ENCODE peak calls at places on chromosomes 6 and 20, in six cellular contexts. One of them, this sample, is unnamed.

GRCh38 chr6:157984686-157985225 is 3.1 kb downstream of the SYNJ2 start:
- DNase-seq in astrocyte: peak; percentile 54
- DNase-seq in fibroblast of the aortic adventitia: no peak
- DNase-seq in AG04449: no peak
- DNase-seq in AG04450: no peak
- DNase-seq in uterus: no peak
- DNase-seq in this sample: no peak

GRCh38 chr6:75374913-75375530 is 90.4 kb upstream of the TMEM30A start:
- DNase-seq in astrocyte: no peak
- DNase-seq in fibroblast of the aortic adventitia: no peak
- DNase-seq in AG04449: no peak
- DNase-seq in AG04450: no peak
- DNase-seq in uterus: no peak
- DNase-seq in this sample: no peak

GRCh38 chr6:166853371-166854325 is 102.7 kb downstream of the RNASET2 start:
- DNase-seq in astrocyte: no peak
- DNase-seq in fibroblast of the aortic adventitia: no peak
- DNase-seq in AG04449: no peak
- DNase-seq in AG04450: no peak
- DNase-seq in uterus: no peak
- DNase-seq in this sample: no peak

GRCh38 chr6:133542056-133542821 is 301.1 kb downstream of the EYA4 start:
- DNase-seq in astrocyte: no peak
- DNase-seq in fibroblast of the aortic adventitia: peak; percentile 17
- DNase-seq in AG04449: no peak
- DNase-seq in AG04450: no peak
- DNase-seq in uterus: no peak
- DNase-seq in this sample: no peak

GRCh38 chr6:33856655-33857054 is 52.9 kb upstream of the MLN start:
- DNase-seq in astrocyte: no peak
- DNase-seq in fibroblast of the aortic adventitia: no peak
- DNase-seq in AG04449: no peak
- DNase-seq in AG04450: no peak
- DNase-seq in uterus: no peak
- DNase-seq in this sample: no peak

GRCh38 chr6:134111062-134111677 is 58.7 kb upstream of the SLC2A12 start:
- DNase-seq in astrocyte: peak; percentile 32
- DNase-seq in fibroblast of the aortic adventitia: peak; percentile 76
- DNase-seq in AG04449: no peak
- DNase-seq in AG04450: no peak
- DNase-seq in uterus: no peak
- DNase-seq in this sample: peak; percentile 13

GRCh38 chr20:8073024-8073832 is 53.7 kb upstream of the TMX4 start:
- DNase-seq in astrocyte: peak; percentile 94
- DNase-seq in fibroblast of the aortic adventitia: peak; percentile 98
- DNase-seq in AG04449: no peak
- DNase-seq in AG04450: no peak
- DNase-seq in uterus: no peak
- DNase-seq in this sample: peak; percentile 41

GRCh38 chr20:53738945-53739798 is 145.5 kb upstream of the ZNF217 start:
- DNase-seq in astrocyte: peak; percentile 52
- DNase-seq in fibroblast of the aortic adventitia: no peak
- DNase-seq in AG04449: no peak
- DNase-seq in AG04450: no peak
- DNase-seq in uterus: no peak
- DNase-seq in this sample: no peak

GRCh38 chr20:2799688-2800589 is 488 bp downstream of the CPXM1 start:
- DNase-seq in astrocyte: no peak
- DNase-seq in fibroblast of the aortic adventitia: peak; percentile 41
- DNase-seq in AG04449: no peak
- DNase-seq in AG04450: no peak
- DNase-seq in uterus: no peak
- DNase-seq in this sample: no peak

GRCh38 chr6:53517021-53517420 is 27.9 kb downstream of the GCLC start:
- DNase-seq in astrocyte: no peak
- DNase-seq in fibroblast of the aortic adventitia: no peak
- DNase-seq in AG04449: no peak
- DNase-seq in AG04450: no peak
- DNase-seq in uterus: no peak
- DNase-seq in this sample: no peak

GRCh38 chr6:10330515-10330914 is 84.4 kb downstream of the TFAP2A start:
- DNase-seq in astrocyte: no peak
- DNase-seq in fibroblast of the aortic adventitia: no peak
- DNase-seq in AG04449: no peak
- DNase-seq in AG04450: no peak
- DNase-seq in uterus: no peak
- DNase-seq in this sample: no peak

GRCh38 chr6:138528986-138529385 is 29.7 kb upstream of the NHSL1 start:
- DNase-seq in astrocyte: no peak
- DNase-seq in fibroblast of the aortic adventitia: no peak
- DNase-seq in AG04449: no peak
- DNase-seq in AG04450: no peak
- DNase-seq in uterus: no peak
- DNase-seq in this sample: no peak

GRCh38 chr6:17780071-17780470 is 73.3 kb upstream of the NUP153 start:
- DNase-seq in astrocyte: no peak
- DNase-seq in fibroblast of the aortic adventitia: no peak
- DNase-seq in AG04449: no peak
- DNase-seq in AG04450: no peak
- DNase-seq in uterus: no peak
- DNase-seq in this sample: no peak

GRCh38 chr6:125789167-125789566 is 1.6 kb upstream of the NCOA7 start:
- DNase-seq in astrocyte: no peak
- DNase-seq in fibroblast of the aortic adventitia: peak; percentile 45
- DNase-seq in AG04449: no peak
- DNase-seq in AG04450: no peak
- DNase-seq in uterus: no peak
- DNase-seq in this sample: no peak

GRCh38 chr20:50464026-50464724 is 46.0 kb upstream of the PTPN1 start:
- DNase-seq in astrocyte: no peak
- DNase-seq in fibroblast of the aortic adventitia: peak; percentile 66
- DNase-seq in AG04449: no peak
- DNase-seq in AG04450: no peak
- DNase-seq in uterus: peak; percentile 73
- DNase-seq in this sample: no peak

GRCh38 chr6:142881771-142882170 is 63.2 kb downstream of the HIVEP2 start:
- DNase-seq in astrocyte: no peak
- DNase-seq in fibroblast of the aortic adventitia: no peak
- DNase-seq in AG04449: no peak
- DNase-seq in AG04450: no peak
- DNase-seq in uterus: no peak
- DNase-seq in this sample: no peak

GRCh38 chr20:64220420-64220819 is 35.1 kb upstream of the PCMTD2 start:
- DNase-seq in astrocyte: no peak
- DNase-seq in fibroblast of the aortic adventitia: no peak
- DNase-seq in AG04449: no peak
- DNase-seq in AG04450: no peak
- DNase-seq in uterus: no peak
- DNase-seq in this sample: no peak

GRCh38 chr6:116482780-116483179 is 21.6 kb downstream of the CALHM6 start:
- DNase-seq in astrocyte: no peak
- DNase-seq in fibroblast of the aortic adventitia: no peak
- DNase-seq in AG04449: no peak
- DNase-seq in AG04450: no peak
- DNase-seq in uterus: no peak
- DNase-seq in this sample: no peak

GRCh38 chr20:62087227-62087626 is 21.5 kb upstream of the TAF4 start:
- DNase-seq in astrocyte: no peak
- DNase-seq in fibroblast of the aortic adventitia: no peak
- DNase-seq in AG04449: no peak
- DNase-seq in AG04450: no peak
- DNase-seq in uterus: no peak
- DNase-seq in this sample: no peak

GRCh38 chr20:3786126-3786484 is 435 bp downstream of the CENPB start:
- DNase-seq in astrocyte: peak; percentile 53
- DNase-seq in fibroblast of the aortic adventitia: peak; percentile 58
- DNase-seq in AG04449: no peak
- DNase-seq in AG04450: no peak
- DNase-seq in uterus: no peak
- DNase-seq in this sample: no peak

GRCh38 chr6:70846207-70846835 is 110.5 kb downstream of the B3GAT2 start:
- DNase-seq in astrocyte: no peak
- DNase-seq in fibroblast of the aortic adventitia: no peak
- DNase-seq in AG04449: no peak
- DNase-seq in AG04450: no peak
- DNase-seq in uterus: no peak
- DNase-seq in this sample: no peak

GRCh38 chr6:104955491-104955890 is 1.4 kb upstream of the LIN28B start:
- DNase-seq in astrocyte: no peak
- DNase-seq in fibroblast of the aortic adventitia: no peak
- DNase-seq in AG04449: no peak
- DNase-seq in AG04450: no peak
- DNase-seq in uterus: no peak
- DNase-seq in this sample: no peak

DNA sequence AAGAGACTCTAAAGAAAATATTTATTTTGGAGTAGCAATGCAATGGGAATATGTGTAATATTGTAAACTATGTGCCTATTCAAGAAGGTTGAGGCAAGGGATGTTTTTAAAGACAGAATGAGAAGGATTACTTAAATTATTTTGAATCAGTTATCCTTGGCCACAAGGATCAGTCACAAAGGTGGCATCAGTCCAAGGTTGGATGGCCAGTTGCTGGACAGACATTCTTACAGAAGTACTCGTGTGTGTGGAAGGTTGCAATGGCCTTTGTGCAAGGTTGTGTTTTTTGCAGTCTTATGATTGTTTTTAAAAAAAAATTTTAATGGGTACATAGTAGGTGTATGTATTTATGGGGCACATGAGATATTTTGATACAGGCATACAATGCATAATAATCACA is 2.0 kb downstream of the QRSL1 start:
- DNase-seq in astrocyte: no peak
- DNase-seq in fibroblast of the aortic adventitia: peak; percentile 5
- DNase-seq in AG04449: no peak
- DNase-seq in AG04450: no peak
- DNase-seq in uterus: no peak
- DNase-seq in this sample: no peak
- H3K4me3 ChIP-seq in astrocyte: no peak overlapping the region
- H3K4me3 ChIP-seq in fibroblast of the aortic adventitia: no peak overlapping the region
- H3K4me3 ChIP-seq in AG04449: no peak overlapping the region
- H3K4me3 ChIP-seq in AG04450: no peak overlapping the region
- H3K4me3 ChIP-seq in uterus: no peak overlapping the region
- H3K4me3 ChIP-seq in this sample: no peak overlapping the region

DNA sequence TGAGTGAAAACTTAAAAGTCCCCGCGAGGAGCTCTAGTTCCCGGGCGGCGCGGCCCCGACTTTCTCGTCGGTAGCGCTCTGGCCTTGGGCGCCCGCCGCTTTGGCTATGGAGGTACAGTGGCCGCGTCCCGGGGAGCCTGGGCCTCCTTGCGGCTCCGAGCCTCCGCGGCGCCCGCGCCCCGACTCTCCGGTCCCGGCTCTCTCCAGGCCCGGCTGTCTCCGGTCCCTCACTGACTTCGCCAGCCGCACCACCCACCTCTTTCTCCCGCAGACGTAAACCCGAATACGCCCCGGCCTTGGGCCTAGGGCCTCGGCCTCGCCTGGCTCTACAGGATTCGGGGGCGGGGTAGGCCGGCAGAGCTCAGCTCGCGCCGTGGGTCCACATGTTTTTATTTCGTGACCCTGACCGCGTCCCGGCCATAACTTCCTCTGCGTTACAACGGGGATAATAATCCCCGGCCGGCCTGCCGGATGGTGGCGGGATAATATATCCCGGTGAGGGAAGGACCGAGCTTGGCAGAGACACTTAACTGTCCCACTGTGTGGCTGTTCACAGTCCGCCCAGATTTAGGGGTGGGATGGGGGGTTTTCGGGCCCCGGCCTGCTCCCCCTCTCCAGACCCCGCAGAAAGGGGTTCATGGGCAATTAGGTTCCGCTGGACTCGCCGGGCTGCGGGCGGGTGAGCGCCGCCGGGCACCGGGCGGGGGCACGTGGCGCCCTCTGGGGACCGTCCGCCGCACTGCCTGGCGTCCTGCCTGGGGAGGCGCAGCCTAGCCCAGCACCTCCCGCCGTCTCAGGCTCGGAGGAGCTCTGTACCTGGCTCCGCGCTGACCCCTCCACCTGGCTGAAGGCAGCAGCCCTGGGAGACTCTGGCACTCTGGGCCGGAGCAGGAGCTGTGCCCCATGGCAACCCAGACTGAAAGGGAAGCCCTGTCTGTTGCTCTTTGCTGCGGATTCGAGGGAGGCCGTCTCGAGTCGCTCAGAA is 10.1 kb upstream of the TBX18 start:
- DNase-seq in astrocyte: no peak
- DNase-seq in fibroblast of the aortic adventitia: no peak
- DNase-seq in AG04449: no peak
- DNase-seq in AG04450: no peak
- DNase-seq in uterus: no peak
- DNase-seq in this sample: no peak
- TF ChIP-seq CTCF in astrocyte: peak; percentile 27
- TF ChIP-seq CTCF in fibroblast of the aortic adventitia: peak; percentile 43
- TF ChIP-seq CTCF in AG04449: peak; percentile 83
- TF ChIP-seq CTCF in AG04450: peak; percentile 49
- TF ChIP-seq CTCF in uterus: peak; percentile 20
- TF ChIP-seq CTCF in this sample: peak; percentile 48

DNA sequence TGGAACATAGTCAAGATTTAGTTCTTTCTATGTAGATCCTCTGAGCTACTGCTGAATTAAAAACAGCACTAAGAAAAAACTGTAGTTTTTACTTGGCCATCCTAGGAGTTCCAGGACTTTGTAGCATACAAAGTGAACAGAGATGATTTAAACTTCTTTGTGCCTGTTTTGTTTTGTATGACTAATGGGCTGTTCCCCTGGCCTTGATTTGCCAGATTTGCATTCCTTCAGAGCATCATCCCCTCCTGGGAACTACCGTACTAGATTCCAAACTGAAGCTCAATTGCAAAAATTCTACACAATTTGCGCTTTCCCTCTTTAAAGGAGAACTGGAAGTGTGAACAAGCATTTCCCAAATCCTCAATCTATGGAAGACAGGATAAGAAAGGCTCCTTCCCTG is 23.1 kb downstream of the ACOT13 start:
- DNase-seq in astrocyte: no peak
- DNase-seq in fibroblast of the aortic adventitia: peak; percentile 62
- DNase-seq in AG04449: no peak
- DNase-seq in AG04450: no peak
- DNase-seq in uterus: no peak
- DNase-seq in this sample: no peak
- H3K4me3 ChIP-seq in astrocyte: no peak overlapping the region
- H3K4me3 ChIP-seq in fibroblast of the aortic adventitia: no peak overlapping the region
- H3K4me3 ChIP-seq in AG04449: no peak overlapping the region
- H3K4me3 ChIP-seq in AG04450: no peak overlapping the region
- H3K4me3 ChIP-seq in uterus: no peak overlapping the region
- H3K4me3 ChIP-seq in this sample: no peak overlapping the region

DNA sequence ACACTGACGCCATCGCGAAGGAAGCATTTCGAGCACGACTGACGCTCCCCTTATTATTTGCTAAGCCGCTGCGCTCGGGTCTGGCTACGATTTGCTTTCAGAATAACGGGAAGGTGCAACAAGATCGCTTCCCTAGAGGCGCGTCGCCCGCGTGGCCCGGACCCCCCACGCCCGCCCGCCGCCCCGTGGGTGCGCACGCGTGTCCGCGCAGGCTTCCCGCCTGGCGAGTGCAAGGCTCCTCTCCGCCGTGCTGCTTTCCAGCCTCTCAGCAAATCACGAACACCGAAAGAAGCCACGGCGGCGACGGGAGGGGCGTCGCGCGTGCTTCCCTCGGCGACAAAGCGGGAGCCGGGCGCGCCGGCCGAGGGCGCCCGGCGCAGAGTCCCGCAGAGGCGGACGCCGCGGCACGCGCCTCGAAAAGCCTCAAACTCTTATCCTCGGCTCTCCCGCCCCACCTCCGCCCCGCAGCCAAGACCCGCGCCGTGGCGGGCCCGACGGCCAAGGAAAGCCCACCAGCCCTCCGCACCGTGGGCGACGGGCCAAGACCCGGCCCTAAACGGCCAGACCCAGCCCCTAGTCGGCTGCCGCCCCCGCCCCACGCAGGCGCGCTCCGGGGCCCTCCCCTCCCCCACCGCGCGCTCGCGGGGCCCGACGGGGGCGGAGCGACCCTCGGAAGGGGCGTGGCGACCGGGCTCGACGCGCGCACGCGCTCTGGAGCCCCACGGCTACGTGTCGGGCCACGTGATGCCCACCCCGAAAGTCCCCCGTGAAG is 987 bp upstream of the QKI start:
- DNase-seq in astrocyte: peak; percentile 82
- DNase-seq in fibroblast of the aortic adventitia: peak; percentile 93
- DNase-seq in AG04449: peak; percentile 53
- DNase-seq in AG04450: peak; percentile 81
- DNase-seq in uterus: peak; percentile 86
- DNase-seq in this sample: peak; percentile 59
- TF ChIP-seq CTCF in astrocyte: no peak
- TF ChIP-seq CTCF in fibroblast of the aortic adventitia: no peak
- TF ChIP-seq CTCF in AG04449: no peak
- TF ChIP-seq CTCF in AG04450: no peak
- TF ChIP-seq CTCF in uterus: no peak
- TF ChIP-seq CTCF in this sample: no peak

This sample was measured in AG09309.